ENCODE peak calls at places on chromosome 10, in four cellular contexts. One of them, this sample, is unnamed.

GRCh38 chr10:21791276-21791675 is 212.3 kb downstream of the DNAJC1 start:
- DNase-seq in colonic mucosa: no peak
- DNase-seq in neural progenitor cell: no peak
- DNase-seq in uterus: no peak
- DNase-seq in this sample: no peak

GRCh38 chr10:48613015-48613414 is 8.1 kb upstream of the ARHGAP22 start:
- DNase-seq in uterus: no peak
- DNase-seq in neural progenitor cell: no peak
- DNase-seq in colonic mucosa: peak; percentile 1
- DNase-seq in this sample: no peak

GRCh38 chr10:71708301-71708703 is 11.3 kb downstream of the C10orf105 start:
- DNase-seq in uterus: peak; percentile 50
- DNase-seq in colonic mucosa: peak; percentile 62
- DNase-seq in neural progenitor cell: peak; percentile 85
- DNase-seq in this sample: peak; percentile 38

GRCh38 chr10:95456486-95456885 is 104.7 kb downstream of the SORBS1 start:
- DNase-seq in uterus: no peak
- DNase-seq in neural progenitor cell: no peak
- DNase-seq in colonic mucosa: no peak
- DNase-seq in this sample: no peak

GRCh38 chr10:102802920-102803534 is 34.2 kb downstream of the CYP17A1 start:
- DNase-seq in uterus: peak; percentile 62
- DNase-seq in neural progenitor cell: no peak
- DNase-seq in colonic mucosa: no peak
- DNase-seq in this sample: no peak

GRCh38 chr10:103542764-103543616 is 49.5 kb downstream of the NEURL1 start:
- DNase-seq in colonic mucosa: peak; percentile 55
- DNase-seq in uterus: peak; percentile 54
- DNase-seq in neural progenitor cell: peak; percentile 77
- DNase-seq in this sample: no peak

GRCh38 chr10:59557052-59557451 is 152.6 kb downstream of the SLC16A9 start:
- DNase-seq in colonic mucosa: no peak
- DNase-seq in uterus: no peak
- DNase-seq in neural progenitor cell: peak; percentile 68
- DNase-seq in this sample: no peak

GRCh38 chr10:44260286-44260928 is 124.5 kb downstream of the CXCL12 start:
- DNase-seq in colonic mucosa: no peak
- DNase-seq in uterus: no peak
- DNase-seq in neural progenitor cell: no peak
- DNase-seq in this sample: no peak

GRCh38 chr10:111556666-111557065 is 479.8 kb downstream of the ADRA2A start:
- DNase-seq in colonic mucosa: no peak
- DNase-seq in uterus: no peak
- DNase-seq in neural progenitor cell: no peak
- DNase-seq in this sample: no peak

GRCh38 chr10:123986736-123987135 is 95.1 kb upstream of the CPXM2 start:
- DNase-seq in neural progenitor cell: no peak
- DNase-seq in colonic mucosa: no peak
- DNase-seq in uterus: no peak
- DNase-seq in this sample: no peak

GRCh38 chr10:8060010-8060703 is 5.7 kb downstream of the GATA3 start:
- DNase-seq in colonic mucosa: no peak
- DNase-seq in neural progenitor cell: peak; percentile 76
- DNase-seq in uterus: no peak
- DNase-seq in this sample: no peak

GRCh38 chr10:3451516-3452185 is 279.1 kb upstream of the PITRM1 start:
- DNase-seq in uterus: no peak
- DNase-seq in colonic mucosa: no peak
- DNase-seq in neural progenitor cell: no peak
- DNase-seq in this sample: no peak

GRCh38 chr10:4450981-4451501 is 375.0 kb upstream of the AKR1E2 start:
- DNase-seq in uterus: no peak
- DNase-seq in colonic mucosa: no peak
- DNase-seq in neural progenitor cell: no peak
- DNase-seq in this sample: no peak

GRCh38 chr10:62813981-62814380 is 2.2 kb downstream of the EGR2 start:
- DNase-seq in neural progenitor cell: no peak
- DNase-seq in colonic mucosa: no peak
- DNase-seq in uterus: no peak
- DNase-seq in this sample: no peak

DNA sequence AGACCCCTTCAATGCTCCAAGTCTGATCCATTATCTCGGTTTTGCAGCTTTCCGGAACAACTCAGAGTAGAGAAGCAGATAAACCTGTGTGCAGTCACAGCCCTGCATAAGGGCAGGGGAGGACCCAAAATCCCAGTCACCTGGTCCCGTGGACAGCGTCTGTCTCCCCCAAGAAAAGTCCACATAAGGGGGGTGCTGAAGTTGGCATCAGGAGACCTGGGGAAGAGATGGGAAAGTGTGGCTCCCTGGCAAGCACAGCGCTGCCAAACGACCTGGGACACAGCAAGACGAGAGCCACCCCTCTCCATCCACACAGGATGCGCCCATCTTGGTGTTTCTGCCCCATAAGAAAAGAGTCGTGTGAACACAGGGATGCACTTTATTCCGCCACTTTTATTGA is 27.9 kb downstream of the ASB13 start:
- DNase-seq in colonic mucosa: no peak
- DNase-seq in uterus: no peak
- DNase-seq in neural progenitor cell: no peak
- DNase-seq in this sample: no peak
- H3K9me3 ChIP-seq in colonic mucosa: no peaks in the 10 kb centered on the region
- H3K9me3 ChIP-seq in uterus: no peaks in the 10 kb centered on the region
- H3K9me3 ChIP-seq in neural progenitor cell: no peaks in the 10 kb centered on the region
- H3K9me3 ChIP-seq in this sample: no peaks in the 10 kb centered on the region

DNA sequence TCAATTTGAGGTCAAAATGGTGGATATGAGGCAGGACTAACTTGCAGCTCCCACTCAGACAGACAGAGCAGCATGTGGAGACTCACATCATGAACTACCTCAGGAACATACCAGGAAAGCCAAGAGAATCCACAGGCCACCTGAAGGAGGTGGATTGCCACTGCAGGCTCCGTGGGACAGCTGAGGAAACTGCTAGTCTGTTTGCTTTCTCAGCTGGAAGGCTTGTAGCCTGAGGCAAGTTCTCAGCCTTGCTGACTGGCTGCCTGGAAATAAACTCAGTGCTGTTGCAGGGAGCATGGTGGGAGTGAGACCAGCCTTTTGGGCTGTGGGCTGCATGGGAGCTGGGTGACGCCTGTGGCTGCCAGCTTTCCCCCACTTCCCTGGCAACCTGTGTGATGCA is 202.9 kb downstream of the ZNF248 start:
- DNase-seq in neural progenitor cell: no peak
- DNase-seq in colonic mucosa: no peak
- DNase-seq in uterus: no peak
- DNase-seq in this sample: no peak
- H3K9me3 ChIP-seq in neural progenitor cell: peaks cover 6% of the 10 kb centered on the region
- H3K9me3 ChIP-seq in colonic mucosa: no peaks in the 10 kb centered on the region
- H3K9me3 ChIP-seq in uterus: no peaks in the 10 kb centered on the region
- H3K9me3 ChIP-seq in this sample: no peaks in the 10 kb centered on the region

GRCh38 chr10:18021725-18022480 is 70.2 kb downstream of the SLC39A12 start:
- DNase-seq in neural progenitor cell: no peak
- DNase-seq in colonic mucosa: no peak
- DNase-seq in uterus: no peak
- DNase-seq in this sample: no peak
- H3K9me3 ChIP-seq in neural progenitor cell: no peaks in the 10 kb centered on the region
- H3K9me3 ChIP-seq in colonic mucosa: no peaks in the 10 kb centered on the region
- H3K9me3 ChIP-seq in uterus: no peaks in the 10 kb centered on the region
- H3K9me3 ChIP-seq in this sample: no peaks in the 10 kb centered on the region

DNA sequence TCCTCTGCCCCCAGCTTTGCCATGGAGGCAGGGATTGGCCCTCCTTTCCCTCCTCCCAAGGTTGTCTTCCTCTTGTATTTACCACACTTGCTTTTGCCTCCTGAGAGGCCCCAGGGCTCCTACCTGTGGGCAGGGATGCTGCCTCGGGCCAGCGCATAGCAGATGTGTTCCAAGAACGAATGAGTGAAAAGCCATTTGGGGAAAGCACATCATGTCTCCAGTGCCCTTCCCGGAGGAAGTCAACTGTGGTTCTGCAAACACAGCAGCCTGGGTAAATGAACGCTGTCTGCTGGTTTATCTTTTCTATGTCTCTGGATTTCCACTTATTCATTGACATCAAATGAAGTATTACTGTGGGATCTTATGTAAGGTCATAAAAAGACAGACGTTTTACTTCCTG is 161.7 kb downstream of the FANK1 start:
- DNase-seq in colonic mucosa: no peak
- DNase-seq in uterus: no peak
- DNase-seq in neural progenitor cell: no peak
- DNase-seq in this sample: no peak
- H3K9me3 ChIP-seq in colonic mucosa: no peaks in the 10 kb centered on the region
- H3K9me3 ChIP-seq in uterus: no peaks in the 10 kb centered on the region
- H3K9me3 ChIP-seq in neural progenitor cell: no peaks in the 10 kb centered on the region
- H3K9me3 ChIP-seq in this sample: no peaks in the 10 kb centered on the region

DNA sequence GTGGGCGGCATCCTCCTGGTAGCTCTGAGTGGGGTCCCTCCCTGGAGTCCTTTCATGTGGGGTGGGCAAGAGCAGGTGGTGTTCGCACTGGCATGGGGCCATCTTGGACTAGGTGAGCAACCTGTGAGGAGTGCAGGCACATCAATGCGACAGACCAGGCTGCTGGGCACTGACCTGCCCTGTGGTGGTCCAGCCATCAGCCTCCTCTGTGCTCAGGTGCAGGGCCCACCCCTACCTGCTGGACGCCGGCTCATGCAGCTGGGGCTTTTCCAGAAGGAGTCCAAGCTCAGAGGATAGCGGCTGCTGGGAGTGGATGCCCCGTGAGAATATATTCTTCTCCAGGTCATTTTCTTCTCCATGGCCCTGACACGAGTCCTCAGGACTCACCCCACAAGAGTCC is 424.4 kb downstream of the GLRX3 start:
- DNase-seq in uterus: no peak
- DNase-seq in neural progenitor cell: no peak
- DNase-seq in colonic mucosa: no peak
- DNase-seq in this sample: no peak
- H3K9me3 ChIP-seq in uterus: no peaks in the 10 kb centered on the region
- H3K9me3 ChIP-seq in neural progenitor cell: no peaks in the 10 kb centered on the region
- H3K9me3 ChIP-seq in colonic mucosa: no peaks in the 10 kb centered on the region
- H3K9me3 ChIP-seq in this sample: no peaks in the 10 kb centered on the region

DNA sequence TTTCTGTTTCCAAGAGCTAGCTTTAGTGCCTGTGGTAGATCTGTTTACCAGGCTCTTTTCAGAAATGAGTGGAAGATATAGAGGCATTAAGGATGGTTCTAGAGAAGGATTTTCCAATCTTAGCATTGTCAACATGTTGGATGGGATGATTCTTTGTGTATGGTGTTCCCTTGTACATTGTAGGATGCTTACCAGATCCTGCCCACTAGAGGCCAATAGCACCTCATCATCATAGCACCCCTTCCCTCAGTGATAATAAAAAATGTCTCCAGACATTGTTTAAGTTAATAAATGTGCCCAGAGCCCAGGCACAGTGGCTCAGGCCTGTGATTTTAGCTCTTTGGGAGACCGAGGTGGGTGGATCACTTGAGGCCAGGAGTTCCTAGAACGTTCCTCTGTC is 121.2 kb downstream of the ANKRD30A start:
- DNase-seq in neural progenitor cell: no peak
- DNase-seq in colonic mucosa: no peak
- DNase-seq in uterus: no peak
- DNase-seq in this sample: no peak
- H3K9me3 ChIP-seq in neural progenitor cell: peaks cover 14% of the 10 kb centered on the region
- H3K9me3 ChIP-seq in colonic mucosa: no peaks in the 10 kb centered on the region
- H3K9me3 ChIP-seq in uterus: no peaks in the 10 kb centered on the region
- H3K9me3 ChIP-seq in this sample: no peaks in the 10 kb centered on the region

GRCh38 chr10:133464582-133465031 is 10.9 kb downstream of the SCART1 start:
- DNase-seq in colonic mucosa: peak; percentile 13
- DNase-seq in uterus: peak; percentile 11
- DNase-seq in neural progenitor cell: no peak
- DNase-seq in this sample: no peak

GRCh38 chr10:133461027-133461426 is 7.3 kb downstream of the SCART1 start:
- DNase-seq in neural progenitor cell: no peak
- DNase-seq in colonic mucosa: no peak
- DNase-seq in uterus: no peak
- DNase-seq in this sample: no peak

GRCh38 chr10:133460208-133460769 is 6.5 kb downstream of the SCART1 start:
- DNase-seq in neural progenitor cell: no peak
- DNase-seq in colonic mucosa: no peak
- DNase-seq in uterus: no peak
- DNase-seq in this sample: no peak

GRCh38 chr10:133461841-133462240 is 8.1 kb downstream of the SCART1 start:
- DNase-seq in neural progenitor cell: no peak
- DNase-seq in uterus: no peak
- DNase-seq in colonic mucosa: no peak
- DNase-seq in this sample: no peak

GRCh38 chr10:133462512-133463305 is 9.0 kb downstream of the SCART1 start:
- DNase-seq in neural progenitor cell: no peak
- DNase-seq in colonic mucosa: no peak
- DNase-seq in uterus: no peak
- DNase-seq in this sample: no peak
- H3K9me3 ChIP-seq in neural progenitor cell: no peaks in the 10 kb centered on the region
- H3K9me3 ChIP-seq in colonic mucosa: no peaks in the 10 kb centered on the region
- H3K9me3 ChIP-seq in uterus: no peaks in the 10 kb centered on the region
- H3K9me3 ChIP-seq in this sample: no peaks in the 10 kb centered on the region

GRCh38 chr10:69101451-69102095 is 13.7 kb downstream of the SRGN start:
- DNase-seq in neural progenitor cell: no peak
- DNase-seq in uterus: no peak
- DNase-seq in colonic mucosa: no peak
- DNase-seq in this sample: no peak
- H3K9me3 ChIP-seq in neural progenitor cell: no peaks in the 10 kb centered on the region
- H3K9me3 ChIP-seq in uterus: no peaks in the 10 kb centered on the region
- H3K9me3 ChIP-seq in colonic mucosa: no peaks in the 10 kb centered on the region
- H3K9me3 ChIP-seq in this sample: no peaks in the 10 kb centered on the region

GRCh38 chr10:130422366-130423324 is 286.5 kb downstream of the GLRX3 start:
- DNase-seq in colonic mucosa: no peak
- DNase-seq in uterus: no peak
- DNase-seq in neural progenitor cell: no peak
- DNase-seq in this sample: no peak

GRCh38 chr10:130423455-130424305 is 287.5 kb downstream of the GLRX3 start:
- DNase-seq in colonic mucosa: no peak
- DNase-seq in uterus: no peak
- DNase-seq in neural progenitor cell: no peak
- DNase-seq in this sample: no peak

GRCh38 chr10:130425169-130425568 is 289.0 kb downstream of the GLRX3 start:
- DNase-seq in uterus: no peak
- DNase-seq in neural progenitor cell: no peak
- DNase-seq in colonic mucosa: no peak
- DNase-seq in this sample: no peak

GRCh38 chr10:130425881-130426435 is 289.8 kb downstream of the GLRX3 start:
- DNase-seq in neural progenitor cell: no peak
- DNase-seq in uterus: no peak
- DNase-seq in colonic mucosa: no peak
- DNase-seq in this sample: no peak

GRCh38 chr10:130424418-130424817 is 288.2 kb downstream of the GLRX3 start:
- DNase-seq in colonic mucosa: no peak
- DNase-seq in neural progenitor cell: no peak
- DNase-seq in uterus: no peak
- DNase-seq in this sample: no peak
- H3K9me3 ChIP-seq in colonic mucosa: no peaks in the 10 kb centered on the region
- H3K9me3 ChIP-seq in neural progenitor cell: no peaks in the 10 kb centered on the region
- H3K9me3 ChIP-seq in uterus: no peaks in the 10 kb centered on the region
- H3K9me3 ChIP-seq in this sample: no peaks in the 10 kb centered on the region

GRCh38 chr10:106311590-106311989 is 852.9 kb downstream of the SORCS1 start:
- DNase-seq in uterus: no peak
- DNase-seq in neural progenitor cell: no peak
- DNase-seq in colonic mucosa: no peak
- DNase-seq in this sample: no peak
- H3K9me3 ChIP-seq in uterus: no peaks in the 10 kb centered on the region
- H3K9me3 ChIP-seq in neural progenitor cell: no peaks in the 10 kb centered on the region
- H3K9me3 ChIP-seq in colonic mucosa: no peaks in the 10 kb centered on the region
- H3K9me3 ChIP-seq in this sample: no peaks in the 10 kb centered on the region

This sample was measured in T-helper 17 cell.